ENCODE peak calls at places on chromosome 6, in four cellular contexts. One of them, this sample, is unnamed.
A peak's percentile ranks its signal among the peaks of the same experiment; 100 is the strongest.

GRCh38 chr6:80214436-80215022 is 108.1 kb downstream of the BCKDHB start:
- DNase-seq in GM12878: no peak
- DNase-seq in HepG2: peak; percentile 29
- DNase-seq in H1: no peak
- DNase-seq in this sample: peak; percentile 45

GRCh38 chr6:14335071-14335470 is 217.5 kb downstream of the CD83 start:
- DNase-seq in H1: no peak
- DNase-seq in HepG2: no peak
- DNase-seq in GM12878: no peak
- DNase-seq in this sample: no peak

GRCh38 chr6:78436335-78436734 is 431.0 kb upstream of the IRAK1BP1 start:
- DNase-seq in HepG2: peak; percentile 1
- DNase-seq in H1: no peak
- DNase-seq in GM12878: no peak
- DNase-seq in this sample: no peak

GRCh38 chr6:36839819-36840379 is 655 bp upstream of the CPNE5 start:
- DNase-seq in HepG2: no peak
- DNase-seq in GM12878: no peak
- DNase-seq in H1: no peak
- DNase-seq in this sample: peak; percentile 87

GRCh38 chr6:165616116-165616515 is 46.9 kb downstream of the PDE10A start:
- DNase-seq in HepG2: no peak
- DNase-seq in H1: no peak
- DNase-seq in GM12878: no peak
- DNase-seq in this sample: no peak

GRCh38 chr6:78611886-78612480 is 255.4 kb upstream of the IRAK1BP1 start:
- DNase-seq in GM12878: no peak
- DNase-seq in H1: no peak
- DNase-seq in HepG2: peak; percentile 1
- DNase-seq in this sample: peak; percentile 28

GRCh38 chr6:98117072-98117471 is 717.3 kb upstream of the POU3F2 start:
- DNase-seq in GM12878: no peak
- DNase-seq in HepG2: no peak
- DNase-seq in H1: no peak
- DNase-seq in this sample: no peak

GRCh38 chr6:99151634-99152344 is 197.7 kb downstream of the FAXC start:
- DNase-seq in H1: peak; percentile 33
- DNase-seq in HepG2: peak; percentile 23
- DNase-seq in GM12878: peak; percentile 4
- DNase-seq in this sample: peak; percentile 58

GRCh38 chr6:121838842-121839241 is 403.4 kb downstream of the GJA1 start:
- DNase-seq in H1: no peak
- DNase-seq in HepG2: no peak
- DNase-seq in GM12878: no peak
- DNase-seq in this sample: no peak

GRCh38 chr6:111738156-111738555 is 132.5 kb upstream of the TRAF3IP2 start:
- DNase-seq in H1: no peak
- DNase-seq in HepG2: no peak
- DNase-seq in GM12878: no peak
- DNase-seq in this sample: no peak

GRCh38 chr6:149425224-149425623 is 25.2 kb downstream of the SUMO4 start:
- DNase-seq in GM12878: no peak
- DNase-seq in HepG2: no peak
- DNase-seq in H1: no peak
- DNase-seq in this sample: no peak

GRCh38 chr6:149015224-149015876 is 268.5 kb downstream of the UST start:
- DNase-seq in H1: no peak
- DNase-seq in HepG2: no peak
- DNase-seq in GM12878: no peak
- DNase-seq in this sample: no peak

GRCh38 chr6:36809933-36810844 is 29.1 kb downstream of the CPNE5 start:
- DNase-seq in HepG2: peak; percentile 34
- DNase-seq in GM12878: no peak
- DNase-seq in H1: no peak
- DNase-seq in this sample: no peak

GRCh38 chr6:106377061-106377540 is 16.6 kb downstream of the CRYBG1 start:
- DNase-seq in GM12878: no peak
- DNase-seq in HepG2: no peak
- DNase-seq in H1: no peak
- DNase-seq in this sample: no peak

GRCh38 chr6:127457444-127458064 is 1.6 kb downstream of the KIAA0408 start:
- DNase-seq in GM12878: no peak
- DNase-seq in HepG2: no peak
- DNase-seq in H1: no peak
- DNase-seq in this sample: no peak

GRCh38 chr6:119237177-119237715 is 112.3 kb downstream of the MAN1A1 start:
- DNase-seq in HepG2: no peak
- DNase-seq in H1: no peak
- DNase-seq in GM12878: no peak
- DNase-seq in this sample: no peak

GRCh38 chr6:129276986-129277385 is 394.0 kb downstream of the LAMA2 start:
- DNase-seq in HepG2: no peak
- DNase-seq in GM12878: no peak
- DNase-seq in H1: no peak
- DNase-seq in this sample: no peak

GRCh38 chr6:132365319-132365907 is 35.9 kb downstream of the MOXD1 start:
- DNase-seq in GM12878: peak; percentile 81
- DNase-seq in HepG2: no peak
- DNase-seq in H1: no peak
- DNase-seq in this sample: no peak

GRCh38 chr6:153563001-153563400 is 431.9 kb upstream of the RGS17 start:
- DNase-seq in GM12878: no peak
- DNase-seq in H1: no peak
- DNase-seq in HepG2: peak; percentile 4
- DNase-seq in this sample: no peak

GRCh38 chr6:10809098-10809497 is 29.2 kb downstream of the MAK start:
- DNase-seq in HepG2: no peak
- DNase-seq in H1: no peak
- DNase-seq in GM12878: no peak
- DNase-seq in this sample: no peak

GRCh38 chr6:127963495-127963894 is 62.6 kb upstream of the THEMIS start:
- DNase-seq in H1: no peak
- DNase-seq in HepG2: no peak
- DNase-seq in GM12878: no peak
- DNase-seq in this sample: no peak

GRCh38 chr6:2953098-2953497 is 18.3 kb downstream of the SERPINB6 start:
- DNase-seq in HepG2: no peak
- DNase-seq in H1: no peak
- DNase-seq in GM12878: no peak
- DNase-seq in this sample: no peak

GRCh38 chr6:21213492-21213891 is 380.1 kb upstream of the SOX4 start:
- DNase-seq in H1: no peak
- DNase-seq in GM12878: peak; percentile 84
- DNase-seq in HepG2: no peak
- DNase-seq in this sample: no peak

GRCh38 chr6:70538364-70538763 is 28.4 kb upstream of the SDHAF4 start:
- DNase-seq in HepG2: no peak
- DNase-seq in GM12878: peak; percentile 39
- DNase-seq in H1: no peak
- DNase-seq in this sample: no peak

GRCh38 chr6:22892452-22892851 is 323.1 kb downstream of the HDGFL1 start:
- DNase-seq in HepG2: no peak
- DNase-seq in H1: no peak
- DNase-seq in GM12878: no peak
- DNase-seq in this sample: no peak

GRCh38 chr6:22884441-22884840 is 315.1 kb downstream of the HDGFL1 start:
- DNase-seq in H1: no peak
- DNase-seq in GM12878: no peak
- DNase-seq in HepG2: no peak
- DNase-seq in this sample: no peak

GRCh38 chr6:22891930-22892329 is 322.6 kb downstream of the HDGFL1 start:
- DNase-seq in H1: no peak
- DNase-seq in GM12878: no peak
- DNase-seq in HepG2: no peak
- DNase-seq in this sample: no peak

GRCh38 chr6:22886881-22887581 is 317.7 kb downstream of the HDGFL1 start:
- DNase-seq in GM12878: peak; percentile 30
- DNase-seq in HepG2: no peak
- DNase-seq in H1: no peak
- DNase-seq in this sample: no peak

GRCh38 chr6:22888147-22888831 is 318.9 kb downstream of the HDGFL1 start:
- DNase-seq in H1: no peak
- DNase-seq in GM12878: no peak
- DNase-seq in HepG2: no peak
- DNase-seq in this sample: no peak
- TF ChIP-seq TCF12 in H1: no peak
- TF ChIP-seq TCF12 in GM12878: no peak
- TF ChIP-seq TCF12 in HepG2: no peak
- TF ChIP-seq TCF12 in this sample: no peak

GRCh38 chr6:45591306-45591705 is 213.6 kb upstream of the SUPT3H start:
- DNase-seq in H1: no peak
- DNase-seq in GM12878: no peak
- DNase-seq in HepG2: no peak
- DNase-seq in this sample: no peak
- H3K4me2 ChIP-seq in H1: no peak overlapping the region
- H3K4me2 ChIP-seq in GM12878: no peak overlapping the region
- H3K4me2 ChIP-seq in HepG2: no peak overlapping the region
- H3K4me2 ChIP-seq in this sample: peak overlapping the region; percentile 37

GRCh38 chr6:159995405-159995804 is 26.5 kb downstream of the IGF2R start:
- DNase-seq in HepG2: no peak
- DNase-seq in H1: no peak
- DNase-seq in GM12878: no peak
- DNase-seq in this sample: no peak
- TF ChIP-seq TCF12 in HepG2: no peak
- TF ChIP-seq TCF12 in H1: no peak
- TF ChIP-seq TCF12 in GM12878: no peak
- TF ChIP-seq TCF12 in this sample: no peak

GRCh38 chr6:100454571-100455229 is 10.0 kb downstream of the SIM1 start:
- DNase-seq in GM12878: no peak
- DNase-seq in HepG2: no peak
- DNase-seq in H1: no peak
- DNase-seq in this sample: no peak
- H3K4me2 ChIP-seq in GM12878: no peak overlapping the region
- H3K4me2 ChIP-seq in HepG2: no peak overlapping the region
- H3K4me2 ChIP-seq in H1: peak overlapping the region; percentile 88
- H3K4me2 ChIP-seq in this sample: no peak overlapping the region

GRCh38 chr6:44275749-44276648 is 5.7 kb downstream of the TMEM151B start:
- DNase-seq in GM12878: no peak
- DNase-seq in H1: no peak
- DNase-seq in HepG2: no peak
- DNase-seq in this sample: peak; percentile 22

GRCh38 chr6:44276667-44277640 is 6.7 kb downstream of the TMEM151B start:
- DNase-seq in H1: no peak
- DNase-seq in GM12878: no peak
- DNase-seq in HepG2: no peak
- DNase-seq in this sample: no peak

GRCh38 chr6:44278316-44278715 is 8.1 kb downstream of the TMEM151B start:
- DNase-seq in HepG2: no peak
- DNase-seq in GM12878: no peak
- DNase-seq in H1: no peak
- DNase-seq in this sample: no peak

GRCh38 chr6:44277763-44278162 is 7.5 kb downstream of the TMEM151B start:
- DNase-seq in H1: no peak
- DNase-seq in GM12878: no peak
- DNase-seq in HepG2: no peak
- DNase-seq in this sample: no peak

DNA sequence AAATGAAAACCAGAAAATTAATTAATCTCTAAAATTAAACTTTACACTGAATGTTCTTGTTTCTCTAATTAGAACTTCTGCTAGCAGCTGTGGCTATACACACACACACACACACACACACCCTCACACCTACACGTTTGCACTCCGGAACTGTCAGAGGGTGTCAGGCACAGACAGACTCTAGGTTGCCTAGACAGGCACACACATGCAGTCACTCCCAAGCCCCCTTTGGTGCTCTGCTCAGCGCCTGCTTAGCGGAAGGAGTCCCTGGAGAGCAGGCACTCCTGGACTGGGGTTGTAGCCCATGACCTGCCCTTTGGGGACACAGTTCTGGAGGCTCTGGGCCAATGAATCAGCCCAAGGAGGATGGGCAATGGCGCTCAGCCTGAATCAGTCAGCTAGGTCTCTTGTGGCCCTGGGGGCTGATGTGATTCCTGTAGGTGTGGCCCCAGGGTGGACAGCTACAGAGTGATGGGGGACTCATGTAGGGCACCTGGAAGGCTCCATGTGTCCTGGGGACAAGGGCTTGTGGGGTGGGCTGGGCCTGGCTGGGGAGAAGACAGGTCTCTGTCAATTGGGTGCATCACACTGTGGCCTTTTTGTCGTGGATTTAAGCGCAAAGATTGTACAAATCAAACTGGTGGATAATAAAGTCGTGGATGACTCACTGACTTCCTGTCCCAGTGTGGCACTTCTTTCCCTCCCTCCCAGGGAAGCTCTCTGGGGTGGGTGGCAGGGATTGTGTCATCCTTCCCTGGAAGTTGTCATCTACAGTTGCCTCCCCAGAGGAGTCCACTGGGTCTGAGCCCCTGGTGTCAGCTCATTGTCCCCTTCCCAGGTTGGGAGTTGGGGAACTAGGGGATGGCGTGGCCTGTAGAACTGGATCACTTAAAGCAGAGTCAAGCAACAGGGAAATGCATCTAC is 8.8 kb downstream of the TMEM151B start:
- DNase-seq in HepG2: no peak
- DNase-seq in H1: no peak
- DNase-seq in GM12878: no peak
- DNase-seq in this sample: no peak
- TF ChIP-seq TCF12 in HepG2: no peak
- TF ChIP-seq TCF12 in H1: no peak
- TF ChIP-seq TCF12 in GM12878: no peak
- TF ChIP-seq TCF12 in this sample: no peak